ENCODE peak calls at places on chromosomes 13 and 19, in nine cellular contexts. One of them, this sample, is unnamed.

GRCh38 chr19:15641901-15642491 is 1.3 kb downstream of the CYP4F3 start:
- DNase-seq in kidney tubule cell: no peak
- DNase-seq in GM13976: no peak
- DNase-seq in T-helper 1 cell: no peak
- DNase-seq in stimulated activated naive CD4-positive, alpha-beta T cell treated with Interleukin-2 at 50 U/mL for 16 hours: no peak
- DNase-seq in NCI-H774: no peak
- DNase-seq in astrocyte of the cerebellum: no peak
- DNase-seq in EL: no peak
- DNase-seq in ovary: no peak
- DNase-seq in this sample: no peak

GRCh38 chr13:110524484-110525254 is 36.9 kb downstream of the RAB20 start:
- DNase-seq in stimulated activated naive CD4-positive, alpha-beta T cell treated with Interleukin-2 at 50 U/mL for 16 hours: no peak
- DNase-seq in T-helper 1 cell: peak; percentile 71
- DNase-seq in kidney tubule cell: peak; percentile 63
- DNase-seq in ovary: no peak
- DNase-seq in NCI-H774: peak; percentile 98
- DNase-seq in GM13976: no peak
- DNase-seq in EL: no peak
- DNase-seq in astrocyte of the cerebellum: no peak
- DNase-seq in this sample: no peak

GRCh38 chr19:16588824-16589577 is 16.8 kb upstream of the SLC35E1 start:
- DNase-seq in astrocyte of the cerebellum: no peak
- DNase-seq in T-helper 1 cell: no peak
- DNase-seq in stimulated activated naive CD4-positive, alpha-beta T cell treated with Interleukin-2 at 50 U/mL for 16 hours: no peak
- DNase-seq in EL: no peak
- DNase-seq in kidney tubule cell: no peak
- DNase-seq in NCI-H774: no peak
- DNase-seq in GM13976: no peak
- DNase-seq in ovary: no peak
- DNase-seq in this sample: no peak

GRCh38 chr13:79867248-79867647 is 386.3 kb downstream of the NDFIP2 start:
- DNase-seq in stimulated activated naive CD4-positive, alpha-beta T cell treated with Interleukin-2 at 50 U/mL for 16 hours: no peak
- DNase-seq in astrocyte of the cerebellum: no peak
- DNase-seq in kidney tubule cell: no peak
- DNase-seq in GM13976: no peak
- DNase-seq in ovary: no peak
- DNase-seq in EL: peak; percentile 12
- DNase-seq in NCI-H774: no peak
- DNase-seq in T-helper 1 cell: no peak
- DNase-seq in this sample: no peak

GRCh38 chr13:25415196-25415595 is 43.4 kb downstream of the ATP8A2 start:
- DNase-seq in astrocyte of the cerebellum: no peak
- DNase-seq in GM13976: no peak
- DNase-seq in ovary: no peak
- DNase-seq in NCI-H774: no peak
- DNase-seq in stimulated activated naive CD4-positive, alpha-beta T cell treated with Interleukin-2 at 50 U/mL for 16 hours: no peak
- DNase-seq in kidney tubule cell: no peak
- DNase-seq in T-helper 1 cell: no peak
- DNase-seq in EL: no peak
- DNase-seq in this sample: no peak

GRCh38 chr13:23609414-23610186 is 39.4 kb downstream of the TNFRSF19 start:
- DNase-seq in ovary: peak; percentile 38
- DNase-seq in EL: peak; percentile 51
- DNase-seq in astrocyte of the cerebellum: peak; percentile 65
- DNase-seq in kidney tubule cell: peak; percentile 51
- DNase-seq in NCI-H774: no peak
- DNase-seq in GM13976: no peak
- DNase-seq in T-helper 1 cell: no peak
- DNase-seq in stimulated activated naive CD4-positive, alpha-beta T cell treated with Interleukin-2 at 50 U/mL for 16 hours: no peak
- DNase-seq in this sample: no peak

GRCh38 chr13:82647540-82647939 is 1234.7 kb downstream of the SLITRK1 start:
- DNase-seq in ovary: no peak
- DNase-seq in kidney tubule cell: no peak
- DNase-seq in stimulated activated naive CD4-positive, alpha-beta T cell treated with Interleukin-2 at 50 U/mL for 16 hours: no peak
- DNase-seq in GM13976: no peak
- DNase-seq in EL: no peak
- DNase-seq in T-helper 1 cell: no peak
- DNase-seq in NCI-H774: no peak
- DNase-seq in astrocyte of the cerebellum: no peak
- DNase-seq in this sample: no peak

GRCh38 chr19:33678796-33679195 is 57.0 kb downstream of the CHST8 start:
- DNase-seq in GM13976: no peak
- DNase-seq in EL: no peak
- DNase-seq in astrocyte of the cerebellum: no peak
- DNase-seq in stimulated activated naive CD4-positive, alpha-beta T cell treated with Interleukin-2 at 50 U/mL for 16 hours: no peak
- DNase-seq in ovary: no peak
- DNase-seq in NCI-H774: peak; percentile 65
- DNase-seq in T-helper 1 cell: no peak
- DNase-seq in kidney tubule cell: no peak
- DNase-seq in this sample: no peak

GRCh38 chr19:32367948-32368536 is 22.6 kb downstream of the ZNF507 start:
- DNase-seq in stimulated activated naive CD4-positive, alpha-beta T cell treated with Interleukin-2 at 50 U/mL for 16 hours: no peak
- DNase-seq in astrocyte of the cerebellum: no peak
- DNase-seq in T-helper 1 cell: no peak
- DNase-seq in GM13976: no peak
- DNase-seq in NCI-H774: no peak
- DNase-seq in kidney tubule cell: no peak
- DNase-seq in EL: no peak
- DNase-seq in ovary: no peak
- DNase-seq in this sample: no peak

GRCh38 chr13:82248713-82249112 is 1633.6 kb downstream of the SLITRK1 start:
- DNase-seq in T-helper 1 cell: no peak
- DNase-seq in astrocyte of the cerebellum: no peak
- DNase-seq in GM13976: no peak
- DNase-seq in stimulated activated naive CD4-positive, alpha-beta T cell treated with Interleukin-2 at 50 U/mL for 16 hours: no peak
- DNase-seq in EL: no peak
- DNase-seq in ovary: no peak
- DNase-seq in NCI-H774: no peak
- DNase-seq in kidney tubule cell: no peak
- DNase-seq in this sample: no peak

GRCh38 chr19:1717970-1718264 is 35.4 kb upstream of the ONECUT3 start:
- DNase-seq in kidney tubule cell: no peak
- DNase-seq in GM13976: no peak
- DNase-seq in stimulated activated naive CD4-positive, alpha-beta T cell treated with Interleukin-2 at 50 U/mL for 16 hours: no peak
- DNase-seq in NCI-H774: no peak
- DNase-seq in ovary: no peak
- DNase-seq in astrocyte of the cerebellum: no peak
- DNase-seq in T-helper 1 cell: no peak
- DNase-seq in EL: no peak
- DNase-seq in this sample: no peak

GRCh38 chr13:107222619-107223018 is 654.7 kb upstream of the ARGLU1 start:
- DNase-seq in EL: no peak
- DNase-seq in ovary: no peak
- DNase-seq in kidney tubule cell: no peak
- DNase-seq in astrocyte of the cerebellum: no peak
- DNase-seq in stimulated activated naive CD4-positive, alpha-beta T cell treated with Interleukin-2 at 50 U/mL for 16 hours: no peak
- DNase-seq in T-helper 1 cell: no peak
- DNase-seq in GM13976: no peak
- DNase-seq in NCI-H774: no peak
- DNase-seq in this sample: no peak